ENCODE peak calls at places on chromosomes 4 and X, in eight cellular contexts. One of them, this sample, is unnamed.

GRCh38 chr4:40837094-40837870 is 87.5 kb downstream of the NSUN7 start:
- DNase-seq in BJ: no peak
- DNase-seq in SK-MEL-5: no peak
- DNase-seq in hepatocyte: no peak
- DNase-seq in activated T-helper 1 cell treated with anti-CD3 and anti-CD28 coated beads, Interleukin-2, amount 50 U/mL, for 16 hours: no peak
- DNase-seq in activated CD4-positive, alpha-beta T cell treated with anti-CD3 and anti-CD28 coated beads for 1 hour: no peak
- DNase-seq in Caki2: no peak
- DNase-seq in tibial artery: no peak
- DNase-seq in this sample: no peak

GRCh38 chr4:133982533-133983224 is 218.9 kb downstream of the PABPC4L start:
- DNase-seq in BJ: peak; percentile 46
- DNase-seq in Caki2: no peak
- DNase-seq in activated T-helper 1 cell treated with anti-CD3 and anti-CD28 coated beads, Interleukin-2, amount 50 U/mL, for 16 hours: no peak
- DNase-seq in activated CD4-positive, alpha-beta T cell treated with anti-CD3 and anti-CD28 coated beads for 1 hour: no peak
- DNase-seq in SK-MEL-5: no peak
- DNase-seq in hepatocyte: no peak
- DNase-seq in tibial artery: no peak
- DNase-seq in this sample: no peak

GRCh38 chrX:33840176-33840575 is 291.9 kb downstream of the FAM47A start:
- DNase-seq in BJ: no peak
- DNase-seq in tibial artery: no peak
- DNase-seq in Caki2: no peak
- DNase-seq in SK-MEL-5: no peak
- DNase-seq in activated T-helper 1 cell treated with anti-CD3 and anti-CD28 coated beads, Interleukin-2, amount 50 U/mL, for 16 hours: no peak
- DNase-seq in activated CD4-positive, alpha-beta T cell treated with anti-CD3 and anti-CD28 coated beads for 1 hour: no peak
- DNase-seq in hepatocyte: peak; percentile 39
- DNase-seq in this sample: no peak

GRCh38 chrX:86711531-86712180 is 563.4 kb downstream of the DACH2 start:
- DNase-seq in hepatocyte: no peak
- DNase-seq in SK-MEL-5: no peak
- DNase-seq in tibial artery: no peak
- DNase-seq in Caki2: no peak
- DNase-seq in activated CD4-positive, alpha-beta T cell treated with anti-CD3 and anti-CD28 coated beads for 1 hour: no peak
- DNase-seq in BJ: no peak
- DNase-seq in activated T-helper 1 cell treated with anti-CD3 and anti-CD28 coated beads, Interleukin-2, amount 50 U/mL, for 16 hours: no peak
- DNase-seq in this sample: no peak

GRCh38 chrX:107348051-107348450 is 101.4 kb upstream of the FRMPD3 start:
- DNase-seq in tibial artery: no peak
- DNase-seq in activated CD4-positive, alpha-beta T cell treated with anti-CD3 and anti-CD28 coated beads for 1 hour: no peak
- DNase-seq in Caki2: no peak
- DNase-seq in activated T-helper 1 cell treated with anti-CD3 and anti-CD28 coated beads, Interleukin-2, amount 50 U/mL, for 16 hours: no peak
- DNase-seq in hepatocyte: no peak
- DNase-seq in SK-MEL-5: no peak
- DNase-seq in BJ: no peak
- DNase-seq in this sample: no peak

GRCh38 chrX:10620121-10620699 is at the start of gene MID1:
- DNase-seq in BJ: no peak
- DNase-seq in SK-MEL-5: peak; percentile 78
- DNase-seq in Caki2: peak; percentile 80
- DNase-seq in hepatocyte: peak; percentile 78
- DNase-seq in activated T-helper 1 cell treated with anti-CD3 and anti-CD28 coated beads, Interleukin-2, amount 50 U/mL, for 16 hours: no peak
- DNase-seq in tibial artery: peak; percentile 73
- DNase-seq in activated CD4-positive, alpha-beta T cell treated with anti-CD3 and anti-CD28 coated beads for 1 hour: no peak
- DNase-seq in this sample: no peak

GRCh38 chr4:116866116-116866515 is 219.3 kb downstream of the TRAM1L1 start:
- DNase-seq in Caki2: peak; percentile 63
- DNase-seq in SK-MEL-5: no peak
- DNase-seq in hepatocyte: no peak
- DNase-seq in tibial artery: no peak
- DNase-seq in BJ: no peak
- DNase-seq in activated CD4-positive, alpha-beta T cell treated with anti-CD3 and anti-CD28 coated beads for 1 hour: no peak
- DNase-seq in activated T-helper 1 cell treated with anti-CD3 and anti-CD28 coated beads, Interleukin-2, amount 50 U/mL, for 16 hours: no peak
- DNase-seq in this sample: no peak

GRCh38 chr4:151314509-151314908 is 10.9 kb downstream of the SH3D19 start:
- DNase-seq in Caki2: no peak
- DNase-seq in BJ: no peak
- DNase-seq in hepatocyte: no peak
- DNase-seq in activated CD4-positive, alpha-beta T cell treated with anti-CD3 and anti-CD28 coated beads for 1 hour: no peak
- DNase-seq in tibial artery: no peak
- DNase-seq in SK-MEL-5: no peak
- DNase-seq in activated T-helper 1 cell treated with anti-CD3 and anti-CD28 coated beads, Interleukin-2, amount 50 U/mL, for 16 hours: no peak
- DNase-seq in this sample: no peak

GRCh38 chr4:93730251-93730650 is 98.3 kb upstream of the ATOH1 start:
- DNase-seq in BJ: no peak
- DNase-seq in Caki2: no peak
- DNase-seq in tibial artery: no peak
- DNase-seq in SK-MEL-5: no peak
- DNase-seq in activated T-helper 1 cell treated with anti-CD3 and anti-CD28 coated beads, Interleukin-2, amount 50 U/mL, for 16 hours: no peak
- DNase-seq in activated CD4-positive, alpha-beta T cell treated with anti-CD3 and anti-CD28 coated beads for 1 hour: no peak
- DNase-seq in hepatocyte: no peak
- DNase-seq in this sample: no peak

GRCh38 chrX:36534900-36535299 is 473.3 kb upstream of the FAM47C start:
- DNase-seq in SK-MEL-5: no peak
- DNase-seq in hepatocyte: no peak
- DNase-seq in Caki2: no peak
- DNase-seq in activated T-helper 1 cell treated with anti-CD3 and anti-CD28 coated beads, Interleukin-2, amount 50 U/mL, for 16 hours: no peak
- DNase-seq in tibial artery: no peak
- DNase-seq in activated CD4-positive, alpha-beta T cell treated with anti-CD3 and anti-CD28 coated beads for 1 hour: no peak
- DNase-seq in BJ: no peak
- DNase-seq in this sample: no peak

GRCh38 chr4:56668267-56668666 is 12.8 kb downstream of the HOPX start:
- DNase-seq in Caki2: no peak
- DNase-seq in activated T-helper 1 cell treated with anti-CD3 and anti-CD28 coated beads, Interleukin-2, amount 50 U/mL, for 16 hours: no peak
- DNase-seq in hepatocyte: no peak
- DNase-seq in activated CD4-positive, alpha-beta T cell treated with anti-CD3 and anti-CD28 coated beads for 1 hour: no peak
- DNase-seq in BJ: no peak
- DNase-seq in tibial artery: no peak
- DNase-seq in SK-MEL-5: peak; percentile 42
- DNase-seq in this sample: no peak

GRCh38 chrX:103480526-103480925 is 38.8 kb downstream of the RAB40A start:
- DNase-seq in BJ: no peak
- DNase-seq in tibial artery: no peak
- DNase-seq in SK-MEL-5: peak; percentile 45
- DNase-seq in activated CD4-positive, alpha-beta T cell treated with anti-CD3 and anti-CD28 coated beads for 1 hour: no peak
- DNase-seq in Caki2: no peak
- DNase-seq in hepatocyte: no peak
- DNase-seq in activated T-helper 1 cell treated with anti-CD3 and anti-CD28 coated beads, Interleukin-2, amount 50 U/mL, for 16 hours: no peak
- DNase-seq in this sample: no peak

GRCh38 chr4:8329859-8330761 is 60.6 kb downstream of the HTRA3 start:
- DNase-seq in activated T-helper 1 cell treated with anti-CD3 and anti-CD28 coated beads, Interleukin-2, amount 50 U/mL, for 16 hours: no peak
- DNase-seq in tibial artery: no peak
- DNase-seq in hepatocyte: no peak
- DNase-seq in activated CD4-positive, alpha-beta T cell treated with anti-CD3 and anti-CD28 coated beads for 1 hour: no peak
- DNase-seq in SK-MEL-5: no peak
- DNase-seq in BJ: no peak
- DNase-seq in Caki2: no peak
- DNase-seq in this sample: no peak

GRCh38 chr4:185421366-185422124 is 4.2 kb downstream of the UFSP2 start:
- DNase-seq in BJ: peak; percentile 10
- DNase-seq in tibial artery: no peak
- DNase-seq in SK-MEL-5: peak; percentile 38
- DNase-seq in activated T-helper 1 cell treated with anti-CD3 and anti-CD28 coated beads, Interleukin-2, amount 50 U/mL, for 16 hours: no peak
- DNase-seq in activated CD4-positive, alpha-beta T cell treated with anti-CD3 and anti-CD28 coated beads for 1 hour: no peak
- DNase-seq in Caki2: no peak
- DNase-seq in hepatocyte: no peak
- DNase-seq in this sample: no peak

GRCh38 chr4:152221816-152222516 is 313.9 kb downstream of the FBXW7 start:
- DNase-seq in tibial artery: no peak
- DNase-seq in hepatocyte: no peak
- DNase-seq in activated T-helper 1 cell treated with anti-CD3 and anti-CD28 coated beads, Interleukin-2, amount 50 U/mL, for 16 hours: no peak
- DNase-seq in SK-MEL-5: no peak
- DNase-seq in BJ: no peak
- DNase-seq in Caki2: no peak
- DNase-seq in activated CD4-positive, alpha-beta T cell treated with anti-CD3 and anti-CD28 coated beads for 1 hour: no peak
- DNase-seq in this sample: no peak

GRCh38 chr4:104966349-104967033 is 180.2 kb upstream of the TET2 start:
- DNase-seq in hepatocyte: peak; percentile 52
- DNase-seq in activated CD4-positive, alpha-beta T cell treated with anti-CD3 and anti-CD28 coated beads for 1 hour: no peak
- DNase-seq in Caki2: no peak
- DNase-seq in tibial artery: peak; percentile 33
- DNase-seq in BJ: no peak
- DNase-seq in activated T-helper 1 cell treated with anti-CD3 and anti-CD28 coated beads, Interleukin-2, amount 50 U/mL, for 16 hours: no peak
- DNase-seq in SK-MEL-5: peak; percentile 10
- DNase-seq in this sample: no peak

GRCh38 chr4:101793397-101793796 is 2.9 kb downstream of the BANK1 start:
- DNase-seq in activated T-helper 1 cell treated with anti-CD3 and anti-CD28 coated beads, Interleukin-2, amount 50 U/mL, for 16 hours: no peak
- DNase-seq in tibial artery: no peak
- DNase-seq in activated CD4-positive, alpha-beta T cell treated with anti-CD3 and anti-CD28 coated beads for 1 hour: no peak
- DNase-seq in BJ: no peak
- DNase-seq in hepatocyte: no peak
- DNase-seq in Caki2: no peak
- DNase-seq in SK-MEL-5: no peak
- DNase-seq in this sample: no peak

GRCh38 chrX:68920541-68920940 is 91.7 kb downstream of the EFNB1 start:
- DNase-seq in BJ: no peak
- DNase-seq in activated CD4-positive, alpha-beta T cell treated with anti-CD3 and anti-CD28 coated beads for 1 hour: no peak
- DNase-seq in SK-MEL-5: no peak
- DNase-seq in activated T-helper 1 cell treated with anti-CD3 and anti-CD28 coated beads, Interleukin-2, amount 50 U/mL, for 16 hours: no peak
- DNase-seq in Caki2: no peak
- DNase-seq in tibial artery: no peak
- DNase-seq in hepatocyte: no peak
- DNase-seq in this sample: no peak

GRCh38 chr4:95835672-95836071 is 4.2 kb upstream of the PDHA2 start:
- DNase-seq in tibial artery: no peak
- DNase-seq in BJ: no peak
- DNase-seq in Caki2: peak; percentile 2
- DNase-seq in hepatocyte: peak; percentile 68
- DNase-seq in SK-MEL-5: peak; percentile 52
- DNase-seq in activated CD4-positive, alpha-beta T cell treated with anti-CD3 and anti-CD28 coated beads for 1 hour: no peak
- DNase-seq in activated T-helper 1 cell treated with anti-CD3 and anti-CD28 coated beads, Interleukin-2, amount 50 U/mL, for 16 hours: no peak
- DNase-seq in this sample: no peak

GRCh38 chr4:24470681-24471622 is 113.4 kb downstream of the DHX15 start:
- DNase-seq in activated T-helper 1 cell treated with anti-CD3 and anti-CD28 coated beads, Interleukin-2, amount 50 U/mL, for 16 hours: no peak
- DNase-seq in hepatocyte: peak; percentile 66
- DNase-seq in activated CD4-positive, alpha-beta T cell treated with anti-CD3 and anti-CD28 coated beads for 1 hour: no peak
- DNase-seq in BJ: no peak
- DNase-seq in tibial artery: no peak
- DNase-seq in SK-MEL-5: no peak
- DNase-seq in Caki2: peak; percentile 74
- DNase-seq in this sample: no peak

GRCh38 chr4:162767090-162767489 is 399.6 kb downstream of the NAF1 start:
- DNase-seq in SK-MEL-5: no peak
- DNase-seq in BJ: no peak
- DNase-seq in Caki2: no peak
- DNase-seq in hepatocyte: no peak
- DNase-seq in activated T-helper 1 cell treated with anti-CD3 and anti-CD28 coated beads, Interleukin-2, amount 50 U/mL, for 16 hours: no peak
- DNase-seq in activated CD4-positive, alpha-beta T cell treated with anti-CD3 and anti-CD28 coated beads for 1 hour: no peak
- DNase-seq in tibial artery: no peak
- DNase-seq in this sample: no peak

GRCh38 chr4:81353861-81354260 is 117.8 kb downstream of the RASGEF1B start:
- DNase-seq in tibial artery: no peak
- DNase-seq in hepatocyte: no peak
- DNase-seq in activated CD4-positive, alpha-beta T cell treated with anti-CD3 and anti-CD28 coated beads for 1 hour: no peak
- DNase-seq in SK-MEL-5: no peak
- DNase-seq in BJ: no peak
- DNase-seq in activated T-helper 1 cell treated with anti-CD3 and anti-CD28 coated beads, Interleukin-2, amount 50 U/mL, for 16 hours: no peak
- DNase-seq in Caki2: no peak
- DNase-seq in this sample: no peak

GRCh38 chrX:11395859-11396258 is 102.6 kb downstream of the AMELX start:
- DNase-seq in hepatocyte: no peak
- DNase-seq in SK-MEL-5: no peak
- DNase-seq in BJ: no peak
- DNase-seq in activated T-helper 1 cell treated with anti-CD3 and anti-CD28 coated beads, Interleukin-2, amount 50 U/mL, for 16 hours: no peak
- DNase-seq in tibial artery: no peak
- DNase-seq in Caki2: no peak
- DNase-seq in activated CD4-positive, alpha-beta T cell treated with anti-CD3 and anti-CD28 coated beads for 1 hour: no peak
- DNase-seq in this sample: no peak

GRCh38 chr4:45063166-45063565 is 336.8 kb upstream of the GNPDA2 start:
- DNase-seq in activated T-helper 1 cell treated with anti-CD3 and anti-CD28 coated beads, Interleukin-2, amount 50 U/mL, for 16 hours: no peak
- DNase-seq in activated CD4-positive, alpha-beta T cell treated with anti-CD3 and anti-CD28 coated beads for 1 hour: no peak
- DNase-seq in Caki2: no peak
- DNase-seq in BJ: no peak
- DNase-seq in SK-MEL-5: no peak
- DNase-seq in tibial artery: no peak
- DNase-seq in hepatocyte: peak; percentile 13
- DNase-seq in this sample: no peak

GRCh38 chrX:154298312-154298711 is 2.7 kb downstream of the TKTL1 start:
- DNase-seq in activated T-helper 1 cell treated with anti-CD3 and anti-CD28 coated beads, Interleukin-2, amount 50 U/mL, for 16 hours: no peak
- DNase-seq in BJ: no peak
- DNase-seq in tibial artery: no peak
- DNase-seq in activated CD4-positive, alpha-beta T cell treated with anti-CD3 and anti-CD28 coated beads for 1 hour: no peak
- DNase-seq in hepatocyte: no peak
- DNase-seq in SK-MEL-5: no peak
- DNase-seq in Caki2: no peak
- DNase-seq in this sample: no peak

GRCh38 chr4:47391256-47391655 is 72.2 kb downstream of the COMMD8 start:
- DNase-seq in activated CD4-positive, alpha-beta T cell treated with anti-CD3 and anti-CD28 coated beads for 1 hour: no peak
- DNase-seq in tibial artery: no peak
- DNase-seq in Caki2: no peak
- DNase-seq in hepatocyte: no peak
- DNase-seq in SK-MEL-5: no peak
- DNase-seq in BJ: no peak
- DNase-seq in activated T-helper 1 cell treated with anti-CD3 and anti-CD28 coated beads, Interleukin-2, amount 50 U/mL, for 16 hours: no peak
- DNase-seq in this sample: no peak

GRCh38 chr4:8019396-8020365 is 80.0 kb upstream of the AFAP1 start:
- DNase-seq in tibial artery: no peak
- DNase-seq in Caki2: no peak
- DNase-seq in activated T-helper 1 cell treated with anti-CD3 and anti-CD28 coated beads, Interleukin-2, amount 50 U/mL, for 16 hours: no peak
- DNase-seq in BJ: no peak
- DNase-seq in activated CD4-positive, alpha-beta T cell treated with anti-CD3 and anti-CD28 coated beads for 1 hour: no peak
- DNase-seq in hepatocyte: peak; percentile 65
- DNase-seq in SK-MEL-5: no peak
- DNase-seq in this sample: no peak

GRCh38 chr4:115944146-115944905 is 830.9 kb upstream of the NDST4 start:
- DNase-seq in Caki2: no peak
- DNase-seq in SK-MEL-5: peak; percentile 8
- DNase-seq in activated CD4-positive, alpha-beta T cell treated with anti-CD3 and anti-CD28 coated beads for 1 hour: no peak
- DNase-seq in tibial artery: no peak
- DNase-seq in activated T-helper 1 cell treated with anti-CD3 and anti-CD28 coated beads, Interleukin-2, amount 50 U/mL, for 16 hours: no peak
- DNase-seq in hepatocyte: no peak
- DNase-seq in BJ: no peak
- DNase-seq in this sample: no peak

GRCh38 chrX:64204701-64205440 is 637 bp downstream of the AMER1 start:
- DNase-seq in activated T-helper 1 cell treated with anti-CD3 and anti-CD28 coated beads, Interleukin-2, amount 50 U/mL, for 16 hours: peak; percentile 3
- DNase-seq in hepatocyte: peak; percentile 44
- DNase-seq in Caki2: peak; percentile 38
- DNase-seq in BJ: no peak
- DNase-seq in SK-MEL-5: peak; percentile 6
- DNase-seq in activated CD4-positive, alpha-beta T cell treated with anti-CD3 and anti-CD28 coated beads for 1 hour: no peak
- DNase-seq in tibial artery: peak; percentile 21
- DNase-seq in this sample: peak; percentile 0

GRCh38 chrX:45714864-45715263 is 514.2 kb upstream of the DIPK2B start:
- DNase-seq in SK-MEL-5: peak; percentile 26
- DNase-seq in hepatocyte: peak; percentile 25
- DNase-seq in activated CD4-positive, alpha-beta T cell treated with anti-CD3 and anti-CD28 coated beads for 1 hour: no peak
- DNase-seq in tibial artery: peak; percentile 19
- DNase-seq in Caki2: peak; percentile 6
- DNase-seq in BJ: no peak
- DNase-seq in activated T-helper 1 cell treated with anti-CD3 and anti-CD28 coated beads, Interleukin-2, amount 50 U/mL, for 16 hours: no peak
- DNase-seq in this sample: no peak

GRCh38 chr4:114271031-114271430 is 291.6 kb upstream of the ARSJ start:
- DNase-seq in tibial artery: no peak
- DNase-seq in hepatocyte: no peak
- DNase-seq in Caki2: no peak
- DNase-seq in activated T-helper 1 cell treated with anti-CD3 and anti-CD28 coated beads, Interleukin-2, amount 50 U/mL, for 16 hours: no peak
- DNase-seq in activated CD4-positive, alpha-beta T cell treated with anti-CD3 and anti-CD28 coated beads for 1 hour: no peak
- DNase-seq in SK-MEL-5: no peak
- DNase-seq in BJ: no peak
- DNase-seq in this sample: no peak

GRCh38 chrX:74230094-74230493 is 73.9 kb upstream of the ZCCHC13 start:
- DNase-seq in activated T-helper 1 cell treated with anti-CD3 and anti-CD28 coated beads, Interleukin-2, amount 50 U/mL, for 16 hours: no peak
- DNase-seq in activated CD4-positive, alpha-beta T cell treated with anti-CD3 and anti-CD28 coated beads for 1 hour: no peak
- DNase-seq in hepatocyte: no peak
- DNase-seq in BJ: no peak
- DNase-seq in Caki2: no peak
- DNase-seq in SK-MEL-5: no peak
- DNase-seq in tibial artery: no peak
- DNase-seq in this sample: no peak

GRCh38 chr4:76688737-76689078 is 209.2 kb downstream of the SOWAHB start:
- DNase-seq in activated T-helper 1 cell treated with anti-CD3 and anti-CD28 coated beads, Interleukin-2, amount 50 U/mL, for 16 hours: no peak
- DNase-seq in BJ: no peak
- DNase-seq in tibial artery: no peak
- DNase-seq in hepatocyte: no peak
- DNase-seq in Caki2: no peak
- DNase-seq in SK-MEL-5: no peak
- DNase-seq in activated CD4-positive, alpha-beta T cell treated with anti-CD3 and anti-CD28 coated beads for 1 hour: no peak
- DNase-seq in this sample: no peak

GRCh38 chrX:2313864-2314646 is 186.7 kb downstream of the DHRSX start:
- DNase-seq in BJ: no peak
- DNase-seq in hepatocyte: no peak
- DNase-seq in activated CD4-positive, alpha-beta T cell treated with anti-CD3 and anti-CD28 coated beads for 1 hour: no peak
- DNase-seq in tibial artery: no peak
- DNase-seq in activated T-helper 1 cell treated with anti-CD3 and anti-CD28 coated beads, Interleukin-2, amount 50 U/mL, for 16 hours: no peak
- DNase-seq in SK-MEL-5: no peak
- DNase-seq in Caki2: no peak
- DNase-seq in this sample: no peak